ENCODE peak calls at places on chromosomes 12 and 14, in six cellular contexts. One of them, this sample, is unnamed.

GRCh38 chr12:75488553-75488952 is 8.0 kb downstream of the GLIPR1 start:
- DNase-seq in HCT116: no peak
- DNase-seq in HepG2: peak; percentile 12
- DNase-seq in H1: no peak
- DNase-seq in GM12878: no peak
- DNase-seq in K562: peak; percentile 25
- DNase-seq in this sample: peak; percentile 24

GRCh38 chr12:114399664-114400211 is 6.2 kb downstream of the TBX5 start:
- DNase-seq in HCT116: peak; percentile 62
- DNase-seq in HepG2: no peak
- DNase-seq in H1: peak; percentile 95
- DNase-seq in GM12878: no peak
- DNase-seq in K562: peak; percentile 32
- DNase-seq in this sample: peak; percentile 61

GRCh38 chr12:109706747-109707469 is 6.7 kb upstream of the FAM222A start:
- DNase-seq in HCT116: no peak
- DNase-seq in HepG2: peak; percentile 94
- DNase-seq in H1: no peak
- DNase-seq in GM12878: no peak
- DNase-seq in K562: no peak
- DNase-seq in this sample: peak; percentile 80

GRCh38 chr12:33706927-33707326 is 267.3 kb upstream of the SYT10 start:
- DNase-seq in HCT116: no peak
- DNase-seq in HepG2: no peak
- DNase-seq in H1: no peak
- DNase-seq in GM12878: no peak
- DNase-seq in K562: no peak
- DNase-seq in this sample: no peak

GRCh38 chr12:27424631-27425230 is 21.8 kb upstream of the SMCO2 start:
- DNase-seq in HCT116: peak; percentile 49
- DNase-seq in HepG2: peak; percentile 45
- DNase-seq in H1: no peak
- DNase-seq in GM12878: no peak
- DNase-seq in K562: no peak
- DNase-seq in this sample: peak; percentile 19

GRCh38 chr12:81627336-81628189 is 131.6 kb downstream of the PPFIA2 start:
- DNase-seq in HCT116: peak; percentile 52
- DNase-seq in HepG2: peak; percentile 29
- DNase-seq in H1: no peak
- DNase-seq in GM12878: no peak
- DNase-seq in K562: peak; percentile 6
- DNase-seq in this sample: peak; percentile 26

GRCh38 chr12:53223391-53224267 is 8.4 kb downstream of the RARG start:
- DNase-seq in HCT116: no peak
- DNase-seq in HepG2: no peak
- DNase-seq in H1: no peak
- DNase-seq in GM12878: no peak
- DNase-seq in K562: no peak
- DNase-seq in this sample: peak; percentile 61

GRCh38 chr14:24634158-24634557 is at the start of gene GZMB:
- DNase-seq in HCT116: no peak
- DNase-seq in HepG2: no peak
- DNase-seq in H1: no peak
- DNase-seq in GM12878: no peak
- DNase-seq in K562: no peak
- DNase-seq in this sample: no peak

GRCh38 chr12:42638697-42639096 is 49.2 kb upstream of the PRICKLE1 start:
- DNase-seq in HCT116: no peak
- DNase-seq in HepG2: no peak
- DNase-seq in H1: no peak
- DNase-seq in GM12878: no peak
- DNase-seq in K562: no peak
- DNase-seq in this sample: no peak

GRCh38 chr12:89411846-89412245 is 59.5 kb upstream of the DUSP6 start:
- DNase-seq in HCT116: no peak
- DNase-seq in HepG2: no peak
- DNase-seq in H1: no peak
- DNase-seq in GM12878: no peak
- DNase-seq in K562: no peak
- DNase-seq in this sample: no peak

GRCh38 chr14:104388011-104388521 is 191.5 kb upstream of the C14orf180 start:
- DNase-seq in HCT116: no peak
- DNase-seq in HepG2: no peak
- DNase-seq in H1: no peak
- DNase-seq in GM12878: no peak
- DNase-seq in K562: no peak
- DNase-seq in this sample: no peak

GRCh38 chr12:45343269-45344051 is 127.6 kb downstream of the ANO6 start:
- DNase-seq in HCT116: no peak
- DNase-seq in HepG2: peak; percentile 46
- DNase-seq in H1: no peak
- DNase-seq in GM12878: no peak
- DNase-seq in K562: no peak
- DNase-seq in this sample: no peak

GRCh38 chr12:51591020-51591901 is at the start of gene SCN8A:
- DNase-seq in HCT116: peak; percentile 16
- DNase-seq in HepG2: no peak
- DNase-seq in H1: peak; percentile 87
- DNase-seq in GM12878: no peak
- DNase-seq in K562: peak; percentile 81
- DNase-seq in this sample: peak; percentile 94

GRCh38 chr12:30694971-30695326 is 720 bp downstream of the IPO8 start:
- DNase-seq in HCT116: peak; percentile 21
- DNase-seq in HepG2: peak; percentile 41
- DNase-seq in H1: peak; percentile 54
- DNase-seq in GM12878: no peak
- DNase-seq in K562: peak; percentile 17
- DNase-seq in this sample: peak; percentile 60

GRCh38 chr12:106590601-106591000 is 7.8 kb downstream of the RFX4 start:
- DNase-seq in HCT116: no peak
- DNase-seq in HepG2: no peak
- DNase-seq in H1: no peak
- DNase-seq in GM12878: no peak
- DNase-seq in K562: no peak
- DNase-seq in this sample: no peak

GRCh38 chr12:91219511-91219910 is 36.9 kb upstream of the DCN start:
- DNase-seq in HCT116: no peak
- DNase-seq in HepG2: no peak
- DNase-seq in H1: no peak
- DNase-seq in GM12878: no peak
- DNase-seq in K562: no peak
- DNase-seq in this sample: no peak

GRCh38 chr14:91246051-91246852 is 1.7 kb upstream of the GPR68 start:
- DNase-seq in HCT116: no peak
- DNase-seq in HepG2: no peak
- DNase-seq in H1: no peak
- DNase-seq in GM12878: no peak
- DNase-seq in K562: no peak
- DNase-seq in this sample: no peak

GRCh38 chr12:60093428-60093827 is 497.6 kb downstream of the SLC16A7 start:
- DNase-seq in HCT116: no peak
- DNase-seq in HepG2: no peak
- DNase-seq in H1: no peak
- DNase-seq in GM12878: no peak
- DNase-seq in K562: no peak
- DNase-seq in this sample: no peak

GRCh38 chr12:109938947-109939346 is 38.9 kb downstream of the TCHP start:
- DNase-seq in HCT116: no peak
- DNase-seq in HepG2: no peak
- DNase-seq in H1: no peak
- DNase-seq in GM12878: no peak
- DNase-seq in K562: no peak
- DNase-seq in this sample: no peak

GRCh38 chr12:108653082-108653516 is 19.4 kb upstream of the SELPLG start:
- DNase-seq in HCT116: no peak
- DNase-seq in HepG2: no peak
- DNase-seq in H1: no peak
- DNase-seq in GM12878: no peak
- DNase-seq in K562: no peak
- DNase-seq in this sample: no peak

GRCh38 chr12:108653922-108654321 is 20.2 kb upstream of the SELPLG start:
- DNase-seq in HCT116: no peak
- DNase-seq in HepG2: no peak
- DNase-seq in H1: no peak
- DNase-seq in GM12878: no peak
- DNase-seq in K562: no peak
- DNase-seq in this sample: no peak

DNA sequence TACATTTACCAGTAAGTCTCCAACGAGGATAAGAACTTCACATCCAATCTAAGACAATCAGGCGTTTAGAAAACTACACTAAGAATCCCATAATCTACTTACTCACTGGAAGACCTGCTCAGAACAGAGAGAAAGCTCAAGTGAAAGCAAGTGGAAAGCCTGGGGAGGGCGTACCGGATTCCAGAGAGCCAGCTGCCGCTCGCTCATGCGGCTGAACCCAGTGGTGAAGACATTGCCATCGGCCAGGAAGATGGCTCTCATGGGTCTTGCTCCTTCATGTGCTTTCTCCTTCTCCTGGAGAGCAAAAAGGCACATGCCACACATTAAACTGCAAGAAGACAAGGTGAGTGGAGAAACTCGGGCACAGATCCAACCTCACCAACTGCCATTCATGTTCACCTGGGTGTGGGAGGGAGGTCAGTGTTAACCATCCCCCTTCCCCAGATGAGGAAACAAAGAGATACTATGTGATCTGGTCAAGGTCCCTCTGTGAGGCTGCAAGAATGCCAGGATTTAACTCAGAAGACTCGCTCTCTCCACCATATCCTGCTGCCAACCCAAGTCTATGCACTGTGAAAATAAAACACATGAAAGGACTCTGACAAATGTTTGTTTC is 23.5 kb upstream of the SELPLG start:
- DNase-seq in HCT116: no peak
- DNase-seq in HepG2: peak; percentile 74
- DNase-seq in H1: no peak
- DNase-seq in GM12878: no peak
- DNase-seq in K562: no peak
- DNase-seq in this sample: no peak
- TF ChIP-seq SIN3A in HCT116: no peak
- TF ChIP-seq SIN3A in HepG2: no peak
- TF ChIP-seq SIN3A in H1: no peak
- TF ChIP-seq SIN3A in GM12878: no peak
- TF ChIP-seq SIN3A in K562: no peak
- TF ChIP-seq SIN3A in this sample: no peak

GRCh38 chr14:45070215-45070614 is 13.7 kb upstream of the PRPF39 start:
- DNase-seq in HCT116: no peak
- DNase-seq in HepG2: no peak
- DNase-seq in H1: no peak
- DNase-seq in GM12878: no peak
- DNase-seq in K562: no peak
- DNase-seq in this sample: no peak

GRCh38 chr14:45065951-45066350 is 18.0 kb upstream of the PRPF39 start:
- DNase-seq in HCT116: no peak
- DNase-seq in HepG2: no peak
- DNase-seq in H1: no peak
- DNase-seq in GM12878: no peak
- DNase-seq in K562: no peak
- DNase-seq in this sample: no peak

GRCh38 chr14:45066667-45067066 is 17.2 kb upstream of the PRPF39 start:
- DNase-seq in HCT116: no peak
- DNase-seq in HepG2: no peak
- DNase-seq in H1: no peak
- DNase-seq in GM12878: no peak
- DNase-seq in K562: no peak
- DNase-seq in this sample: no peak

GRCh38 chr14:45065540-45065939 is 18.4 kb upstream of the PRPF39 start:
- DNase-seq in HCT116: no peak
- DNase-seq in HepG2: no peak
- DNase-seq in H1: no peak
- DNase-seq in GM12878: no peak
- DNase-seq in K562: no peak
- DNase-seq in this sample: no peak

GRCh38 chr14:45068396-45068795 is 15.5 kb upstream of the PRPF39 start:
- DNase-seq in HCT116: no peak
- DNase-seq in HepG2: no peak
- DNase-seq in H1: no peak
- DNase-seq in GM12878: no peak
- DNase-seq in K562: no peak
- DNase-seq in this sample: no peak
- H3K9ac ChIP-seq in HCT116: no peak overlapping the region
- H3K9ac ChIP-seq in HepG2: no peak overlapping the region
- H3K9ac ChIP-seq in H1: no peak overlapping the region
- H3K9ac ChIP-seq in GM12878: no peak overlapping the region
- H3K9ac ChIP-seq in K562: no peak overlapping the region
- H3K9ac ChIP-seq in this sample: no peak overlapping the region

DNA sequence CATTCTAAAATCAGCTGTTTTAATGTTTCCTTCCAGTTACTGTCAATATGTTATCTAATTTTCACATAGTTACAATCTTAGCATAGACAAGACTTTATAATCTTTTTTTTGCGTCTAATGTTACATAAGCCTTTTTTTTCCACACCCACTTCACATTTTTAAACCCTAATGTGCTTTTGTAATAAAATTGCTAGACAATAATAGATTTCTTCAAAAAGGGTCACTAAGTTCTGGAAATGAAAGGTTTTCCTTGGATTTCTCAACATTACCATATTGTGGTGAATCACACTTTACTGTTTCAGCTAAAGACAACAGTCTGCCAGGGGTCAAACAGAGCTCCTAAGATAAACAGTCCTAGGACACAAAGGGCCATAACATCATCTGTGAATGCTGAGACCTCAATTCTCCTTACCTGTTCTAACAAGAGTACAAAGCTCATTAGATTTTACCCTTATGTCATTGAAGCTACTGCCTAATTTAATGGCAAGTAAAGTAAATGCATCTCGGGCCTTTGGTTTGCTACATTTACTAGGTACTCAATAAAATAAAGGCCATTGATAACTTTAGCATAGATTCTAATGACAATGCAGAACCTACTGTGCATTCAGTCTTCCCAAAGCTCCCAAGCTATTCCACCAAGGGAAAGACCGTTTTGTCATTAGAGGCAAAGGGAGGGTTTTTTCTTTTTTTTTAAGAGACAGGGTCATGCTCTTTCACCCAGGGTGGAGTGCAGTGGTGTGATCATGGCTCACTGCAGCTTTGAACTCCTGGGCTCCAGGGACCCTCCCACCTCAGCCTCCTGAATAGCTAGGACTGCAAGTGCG is 111.2 kb upstream of the SLC38A2 start:
- DNase-seq in HCT116: no peak
- DNase-seq in HepG2: peak; percentile 94
- DNase-seq in H1: no peak
- DNase-seq in GM12878: no peak
- DNase-seq in K562: no peak
- DNase-seq in this sample: no peak
- TF ChIP-seq SIN3A in HCT116: no peak
- TF ChIP-seq SIN3A in HepG2: no peak
- TF ChIP-seq SIN3A in H1: no peak
- TF ChIP-seq SIN3A in GM12878: no peak
- TF ChIP-seq SIN3A in K562: no peak
- TF ChIP-seq SIN3A in this sample: no peak

DNA sequence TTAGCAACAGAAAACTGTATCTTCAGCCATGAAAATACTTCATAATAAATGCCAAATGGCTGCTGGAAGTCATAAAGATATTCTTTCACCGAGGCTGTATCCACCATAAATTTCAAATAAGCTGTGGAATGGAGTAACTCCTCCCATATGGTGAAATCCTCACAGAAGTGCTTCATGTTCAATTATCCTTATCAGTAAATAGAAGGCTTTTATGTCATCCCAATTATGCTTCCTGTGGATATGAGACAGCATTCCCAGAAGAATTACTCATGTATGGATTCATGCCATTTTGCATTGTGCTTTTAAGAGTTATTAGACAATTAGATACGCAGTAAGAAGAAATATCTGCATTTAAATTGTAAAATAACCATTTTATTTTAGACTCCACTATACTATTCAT is 99.0 kb downstream of the RTN1 start:
- DNase-seq in HCT116: no peak
- DNase-seq in HepG2: no peak
- DNase-seq in H1: no peak
- DNase-seq in GM12878: no peak
- DNase-seq in K562: no peak
- DNase-seq in this sample: peak; percentile 50
- H3K9ac ChIP-seq in HCT116: no peak overlapping the region
- H3K9ac ChIP-seq in HepG2: no peak overlapping the region
- H3K9ac ChIP-seq in H1: no peak overlapping the region
- H3K9ac ChIP-seq in GM12878: no peak overlapping the region
- H3K9ac ChIP-seq in K562: no peak overlapping the region
- H3K9ac ChIP-seq in this sample: no peak overlapping the region